ENCODE peak calls at places on chromosomes 5 and 9, in six cellular contexts. A is Calu3; V is A549; P is activated CD8-positive, alpha-beta T cell treated with anti-CD3 and anti-CD28 coated beads for 36 hours; E is dorsolateral prefrontal cortex; S is BE2C. Q is an unnamed sample.
A peak's percentile ranks its signal among the peaks of the same experiment; 100 is the strongest.

GRCh38 chr5:75611324-75612210 is at the start of gene ANKDD1B:
- DNase-seq in A (peak; percentile 57), V (peak; percentile 42), P (peak; percentile 13), E (no peak), S (peak; percentile 37), Q (peak; percentile 41)

GRCh38 chr9:89755835-89756234 is 151.0 kb downstream of the GADD45G start:
- DNase-seq in A (no peak), V (no peak), P (no peak), E (no peak), S (peak; percentile 69), Q (no peak)

GRCh38 chr5:60687927-60688720 is 11.8 kb downstream of the DEPDC1B start:
- DNase-seq in A (peak; percentile 43), V (peak; percentile 75), P (peak; percentile 8), E (no peak), S (peak; percentile 66), Q (peak; percentile 37)

GRCh38 chr5:153896701-153897100 is 142.0 kb downstream of the FAM114A2 start:
- DNase-seq in A (no peak), V (no peak), P (no peak), E (no peak), S (no peak), Q (peak; percentile 37)

GRCh38 chr9:134546231-134546731 is 95.3 kb upstream of the COL5A1 start:
- DNase-seq in A (no peak), V (no peak), P (no peak), E (no peak), S (no peak), Q (no peak)

GRCh38 chr5:54520438-54520846 is 2.9 kb downstream of the SNX18 start:
- DNase-seq in A (no peak), V (no peak), P (no peak), E (no peak), S (peak; percentile 30), Q (no peak)

GRCh38 chr9:33185406-33185805 is 18.3 kb upstream of the B4GALT1 start:
- DNase-seq in A (no peak), V (no peak), P (no peak), E (no peak), S (no peak), Q (no peak)

GRCh38 chr9:34089311-34089710 is 37.2 kb downstream of the DCAF12 start:
- DNase-seq in A (no peak), V (no peak), P (no peak), E (no peak), S (no peak), Q (no peak)

GRCh38 chr5:177131019-177131320 is 2.6 kb upstream of the NSD1 start:
- DNase-seq in A (no peak), V (no peak), P (no peak), E (no peak), S (no peak), Q (no peak)

GRCh38 chr5:98464737-98465330 is 308.6 kb upstream of the RGMB start:
- DNase-seq in A (no peak), V (no peak), P (no peak), E (no peak), S (no peak), Q (no peak)

GRCh38 chr5:79973511-79973910 is 17.6 kb downstream of the MTX3 start:
- DNase-seq in A (no peak), V (no peak), P (no peak), E (no peak), S (peak; percentile 12), Q (no peak)

GRCh38 chr5:76084496-76085285 is 1.5 kb downstream of the SV2C start:
- DNase-seq in A (no peak), V (no peak), P (peak; percentile 23), E (no peak), S (peak; percentile 34), Q (peak; percentile 27)

GRCh38 chr9:134851015-134851414 is 29.6 kb upstream of the FCN2 start:
- DNase-seq in A (no peak), V (no peak), P (peak; percentile 8), E (no peak), S (peak; percentile 4), Q (no peak)

GRCh38 chr9:99873531-99873930 is 32.9 kb upstream of the STX17 start:
- DNase-seq in A (no peak), V (no peak), P (no peak), E (no peak), S (no peak), Q (no peak)

GRCh38 chr5:145856285-145856818 is 16.5 kb downstream of the GRXCR2 start:
- DNase-seq in A (peak; percentile 54), V (no peak), P (peak; percentile 57), E (peak; percentile 48), S (no peak), Q (no peak)

GRCh38 chr5:138466900-138467710 is 1.8 kb downstream of the EGR1 start:
- DNase-seq in A (peak; percentile 50), V (peak; percentile 48), P (no peak), E (peak; percentile 37), S (peak; percentile 49), Q (no peak)

GRCh38 chr5:149885512-149885911 is 59.1 kb downstream of the PDE6A start:
- DNase-seq in A (no peak), V (no peak), P (no peak), E (no peak), S (no peak), Q (no peak)

GRCh38 chr9:109974918-109975276 is 194.9 kb downstream of the PALM2AKAP2 start:
- DNase-seq in A (no peak), V (no peak), P (no peak), E (no peak), S (no peak), Q (no peak)

GRCh38 chr9:110257097-110257955 is 1.0 kb upstream of the TXN start:
- DNase-seq in A (no peak), V (no peak), P (peak; percentile 12), E (no peak), S (no peak), Q (peak; percentile 27)

GRCh38 chr9:125701351-125701750 is 5.7 kb downstream of the MAPKAP1 start:
- DNase-seq in A (no peak), V (no peak), P (peak; percentile 35), E (no peak), S (no peak), Q (peak; percentile 30)

GRCh38 chr9:133226219-133227171 is 17.4 kb upstream of the OBP2B start:
- DNase-seq in A (no peak), V (no peak), P (no peak), E (no peak), S (peak; percentile 60), Q (no peak)

GRCh38 chr5:32523625-32524024 is 61.7 kb upstream of the SUB1 start:
- DNase-seq in A (peak; percentile 24), V (peak; percentile 12), P (no peak), E (no peak), S (peak; percentile 31), Q (no peak)
- TF ChIP-seq CTCF in A (no peak), V (no peak), P (no peak), E (no peak), S (peak; percentile 27), Q (no peak)

DNA sequence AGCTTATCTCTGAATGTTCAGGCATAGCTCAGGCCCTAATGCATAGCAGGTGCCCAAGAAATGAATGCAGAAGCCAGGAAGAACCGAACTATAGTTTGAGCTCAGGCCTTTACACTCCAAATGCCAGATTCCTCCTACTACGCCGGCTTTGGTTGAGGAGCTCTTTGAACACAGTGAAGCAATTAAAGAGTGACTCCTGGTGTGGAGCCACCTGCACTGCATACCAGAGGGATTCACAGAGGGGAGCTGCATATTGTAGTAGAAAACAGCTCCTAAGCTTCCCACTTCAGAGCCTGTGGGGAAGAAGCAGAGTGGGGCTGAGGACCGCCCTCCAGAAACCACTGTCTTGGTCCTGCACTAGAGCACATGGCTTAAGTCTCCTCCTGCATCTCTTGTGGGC is 14.5 kb upstream of the KCNMB1 start:
- DNase-seq in A (no peak), V (no peak), P (no peak), E (no peak), S (no peak), Q (no peak)
- TF ChIP-seq CTCF in A (no peak), V (no peak), P (no peak), E (no peak), S (no peak), Q (no peak)

GRCh38 chr5:95891499-95891898 is 69.0 kb upstream of the GLRX start:
- DNase-seq in A (no peak), V (no peak), P (no peak), E (no peak), S (no peak), Q (no peak)

GRCh38 chr5:95895771-95896170 is 65.9 kb downstream of the ELL2 start:
- DNase-seq in A (no peak), V (no peak), P (no peak), E (peak; percentile 49), S (no peak), Q (no peak)

GRCh38 chr5:95887977-95888376 is 65.5 kb upstream of the GLRX start:
- DNase-seq in A (no peak), V (peak; percentile 22), P (no peak), E (no peak), S (no peak), Q (no peak)

GRCh38 chr5:95895223-95895622 is 66.4 kb downstream of the ELL2 start:
- DNase-seq in A (no peak), V (no peak), P (no peak), E (no peak), S (no peak), Q (no peak)

GRCh38 chr5:95892784-95893354 is 68.8 kb downstream of the ELL2 start:
- DNase-seq in A (peak; percentile 74), V (peak; percentile 49), P (peak; percentile 53), E (no peak), S (peak; percentile 51), Q (peak; percentile 40)
- TF ChIP-seq CTCF in A (peak; percentile 51), V (peak; percentile 65), P (peak; percentile 38), E (peak; percentile 61), S (peak; percentile 71), Q (no peak)

GRCh38 chr9:35656841-35657326 is 935 bp downstream of the RMRP start:
- DNase-seq in A (no peak), V (no peak), P (no peak), E (no peak), S (no peak), Q (no peak)

GRCh38 chr9:35657327-35658143 is at the start of gene RMRP:
- DNase-seq in A (peak; percentile 94), V (peak; percentile 100), P (peak; percentile 97), E (peak; percentile 98), S (peak; percentile 98), Q (peak; percentile 91)

GRCh38 chr9:35658894-35659220 is 765 bp downstream of the CCDC107 start:
- DNase-seq in A (no peak), V (peak; percentile 67), P (no peak), E (no peak), S (peak; percentile 33), Q (no peak)

GRCh38 chr9:35659340-35659739 is 1.2 kb downstream of the CCDC107 start:
- DNase-seq in A (no peak), V (no peak), P (no peak), E (no peak), S (no peak), Q (no peak)

DNA sequence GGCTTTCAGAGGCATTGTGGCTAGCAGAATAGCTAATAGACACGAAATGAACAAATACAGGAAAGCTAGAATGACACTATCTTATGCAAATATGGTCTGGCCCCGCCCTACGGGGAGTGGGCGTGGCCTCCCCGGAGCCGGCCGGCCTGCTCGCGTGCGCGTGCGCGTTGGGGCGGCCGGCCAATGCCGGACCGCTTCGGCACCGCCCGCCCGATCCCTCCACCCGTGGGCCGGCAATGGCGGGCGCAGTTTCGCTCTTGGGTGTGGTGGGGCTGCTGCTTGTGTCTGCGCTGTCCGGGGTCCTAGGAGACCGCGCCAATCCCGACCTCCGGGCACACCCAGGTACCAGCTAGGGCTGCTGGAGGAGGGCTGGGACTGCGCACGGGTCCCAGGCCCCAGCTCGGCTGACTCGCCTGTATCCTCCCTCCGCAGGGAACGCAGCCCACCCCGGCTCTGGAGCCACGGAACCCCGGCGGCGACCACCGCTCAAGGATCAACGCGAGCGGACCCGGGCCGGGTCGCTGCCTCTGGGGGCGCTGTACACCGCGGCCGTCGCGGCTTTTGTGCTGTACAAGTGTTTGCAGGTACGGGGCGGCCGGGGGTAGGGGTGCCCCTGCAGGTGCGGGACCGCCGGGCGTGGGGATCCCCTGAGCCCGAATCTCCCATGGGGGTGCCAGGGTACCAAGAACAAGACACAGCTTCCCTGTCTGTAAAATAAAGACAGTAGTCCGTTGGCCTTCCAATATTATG is at the start of gene CCDC107:
- DNase-seq in A (peak; percentile 80), V (peak; percentile 86), P (peak; percentile 82), E (peak; percentile 82), S (peak; percentile 92), Q (peak; percentile 97)
- TF ChIP-seq CTCF in A (peak; percentile 62), V (peak; percentile 57), P (peak; percentile 96), E (peak; percentile 37), S (peak; percentile 49), Q (peak; percentile 70)